ENCODE peak calls at places on chromosomes 6 and 20, in five cellular contexts. W is IMR-90, K is H1, R is mesenchymal stem cell, N is trophoblast cell. J is an unnamed sample.

GRCh38 chr6:11222385-11223277 is 9.8 kb downstream of the NEDD9 start:
- DNase-seq in W (no peak), K (no peak), R (no peak), N (no peak), J (no peak)

GRCh38 chr6:624979-625378 is 31.9 kb downstream of the HUS1B start:
- DNase-seq in W (peak), K (no peak), R (peak), N (no peak), J (no peak)

GRCh38 chr6:57262901-57263694 is 41.0 kb upstream of the RAB23 start:
- DNase-seq in W (peak), K (no peak), R (peak), N (no peak), J (no peak)

GRCh38 chr20:63737940-63738686 is 1.5 kb upstream of the SLC2A4RG start:
- DNase-seq in W (no peak), K (no peak), R (no peak), N (peak), J (no peak)

GRCh38 chr6:34890526-34890910 is 1.5 kb downstream of the ANKS1A start:
- DNase-seq in W (no peak), K (no peak), R (no peak), N (no peak), J (no peak)

GRCh38 chr6:100617633-100618348 is 153.1 kb upstream of the SIM1 start:
- DNase-seq in W (peak), K (no peak), R (peak), N (peak), J (no peak)

GRCh38 chr20:14384411-14384810 is 47.0 kb upstream of the FLRT3 start:
- DNase-seq in W (peak), K (no peak), R (peak), N (no peak), J (no peak)

GRCh38 chr6:150129616-150130505 is 13.0 kb upstream of the PPP1R14C start:
- DNase-seq in W (no peak), K (no peak), R (no peak), N (no peak), J (no peak)

GRCh38 chr6:145772846-145773245 is 37.5 kb upstream of the EPM2A start:
- DNase-seq in W (no peak), K (no peak), R (no peak), N (no peak), J (no peak)

GRCh38 chr6:1424306-1424927 is 35.0 kb downstream of the FOXF2 start:
- DNase-seq in W (peak), K (peak), R (peak), N (peak), J (peak)

GRCh38 chr6:146041282-146041681 is 12.4 kb downstream of the GRM1 start:
- DNase-seq in W (no peak), K (peak), R (peak), N (peak), J (no peak)

GRCh38 chr20:497979-498378 is 35.6 kb upstream of the TBC1D20 start:
- DNase-seq in W (no peak), K (no peak), R (no peak), N (no peak), J (no peak)

GRCh38 chr6:152571863-152572394 is 65.2 kb downstream of the SYNE1 start:
- DNase-seq in W (no peak), K (no peak), R (no peak), N (no peak), J (no peak)

GRCh38 chr6:46651766-46652165 is 852 bp downstream of the CYP39A1 start:
- DNase-seq in W (no peak), K (no peak), R (peak), N (no peak), J (no peak)

GRCh38 chr6:56087421-56087820 is 160.0 kb downstream of the COL21A1 start:
- DNase-seq in W (peak), K (no peak), R (peak), N (no peak), J (no peak)

GRCh38 chr20:36084897-36085617 is 69.5 kb upstream of the EPB41L1 start:
- DNase-seq in W (no peak), K (no peak), R (peak), N (no peak), J (no peak)

GRCh38 chr6:156564128-156564806 is 212.9 kb upstream of the ARID1B start:
- DNase-seq in W (peak), K (peak), R (peak), N (peak), J (peak)

GRCh38 chr6:5036309-5036708 is 32.5 kb upstream of the RPP40 start:
- DNase-seq in W (peak), K (no peak), R (peak), N (peak), J (peak)

GRCh38 chr6:21955196-21955595 is 341.6 kb downstream of the PRL start:
- DNase-seq in W (no peak), K (no peak), R (no peak), N (no peak), J (no peak)

GRCh38 chr20:57772349-57772964 is 62.6 kb upstream of the PMEPA1 start:
- DNase-seq in W (peak), K (peak), R (no peak), N (peak), J (no peak)

GRCh38 chr6:167956491-167956890 is 41.0 kb upstream of the KIF25 start:
- DNase-seq in W (no peak), K (no peak), R (no peak), N (no peak), J (no peak)

GRCh38 chr6:13908955-13909381 is 15.8 kb upstream of the RNF182 start:
- DNase-seq in W (peak), K (no peak), R (peak), N (peak), J (peak)

GRCh38 chr6:142855877-142856606 is 88.9 kb downstream of the HIVEP2 start:
- DNase-seq in W (no peak), K (no peak), R (no peak), N (no peak), J (no peak)

GRCh38 chr20:31566658-31567379 is 38.3 kb upstream of the ID1 start:
- DNase-seq in W (no peak), K (no peak), R (no peak), N (peak), J (no peak)

GRCh38 chr6:150076196-150076893 is 7.4 kb upstream of the ULBP3 start:
- DNase-seq in W (no peak), K (no peak), R (peak), N (no peak), J (no peak)

GRCh38 chr6:127475135-127475822 is 16.1 kb upstream of the KIAA0408 start:
- DNase-seq in W (no peak), K (no peak), R (no peak), N (no peak), J (no peak)

GRCh38 chr6:22470454-22471368 is 98.7 kb upstream of the HDGFL1 start:
- DNase-seq in W (peak), K (no peak), R (no peak), N (no peak), J (no peak)

GRCh38 chr6:111591901-111592461 is 13.7 kb downstream of the TRAF3IP2 start:
- DNase-seq in W (no peak), K (no peak), R (peak), N (no peak), J (no peak)

GRCh38 chr6:87396595-87397392 is 11.0 kb upstream of the CFAP206 start:
- DNase-seq in W (no peak), K (no peak), R (no peak), N (no peak), J (no peak)

GRCh38 chr6:163586888-163587287 is 172.4 kb downstream of the QKI start:
- DNase-seq in W (no peak), K (no peak), R (no peak), N (no peak), J (no peak)

GRCh38 chr6:15489563-15489962 is 173.3 kb downstream of the DTNBP1 start:
- DNase-seq in W (no peak), K (no peak), R (no peak), N (no peak), J (no peak)

GRCh38 chr6:15430947-15431405 is 185.1 kb downstream of the JARID2 start:
- DNase-seq in W (no peak), K (no peak), R (peak), N (no peak), J (no peak)

GRCh38 chr6:4999586-4999985 is 4.3 kb downstream of the RPP40 start:
- DNase-seq in W (no peak), K (no peak), R (no peak), N (no peak), J (no peak)

GRCh38 chr20:3679749-3680700 is 1.8 kb downstream of the ADAM33 start:
- DNase-seq in W (peak), K (no peak), R (peak), N (no peak), J (no peak)

GRCh38 chr6:142635130-142635529 is 309.8 kb downstream of the HIVEP2 start:
- DNase-seq in W (peak), K (no peak), R (peak), N (peak), J (no peak)

GRCh38 chr6:163536770-163537169 is 122.3 kb downstream of the QKI start:
- DNase-seq in W (peak), K (no peak), R (peak), N (no peak), J (no peak)

GRCh38 chr6:105611606-105612005 is 208.7 kb upstream of the PREP start:
- DNase-seq in W (no peak), K (no peak), R (no peak), N (no peak), J (no peak)

GRCh38 chr6:105607624-105608392 is 204.9 kb upstream of the PREP start:
- DNase-seq in W (peak), K (no peak), R (no peak), N (no peak), J (no peak)

GRCh38 chr6:105608711-105609374 is 206.0 kb upstream of the PREP start:
- DNase-seq in W (peak), K (no peak), R (peak), N (peak), J (no peak)

GRCh38 chr6:105608393-105608705 is 205.5 kb upstream of the PREP start:
- DNase-seq in W (no peak), K (no peak), R (no peak), N (no peak), J (no peak)

GRCh38 chr6:105609375-105609991 is 206.6 kb upstream of the PREP start:
- DNase-seq in W (peak), K (no peak), R (peak), N (no peak), J (no peak)
- H2AFZ ChIP-seq in W (peak), K (peak), R (peak), N (peak), J (peak)

DNA sequence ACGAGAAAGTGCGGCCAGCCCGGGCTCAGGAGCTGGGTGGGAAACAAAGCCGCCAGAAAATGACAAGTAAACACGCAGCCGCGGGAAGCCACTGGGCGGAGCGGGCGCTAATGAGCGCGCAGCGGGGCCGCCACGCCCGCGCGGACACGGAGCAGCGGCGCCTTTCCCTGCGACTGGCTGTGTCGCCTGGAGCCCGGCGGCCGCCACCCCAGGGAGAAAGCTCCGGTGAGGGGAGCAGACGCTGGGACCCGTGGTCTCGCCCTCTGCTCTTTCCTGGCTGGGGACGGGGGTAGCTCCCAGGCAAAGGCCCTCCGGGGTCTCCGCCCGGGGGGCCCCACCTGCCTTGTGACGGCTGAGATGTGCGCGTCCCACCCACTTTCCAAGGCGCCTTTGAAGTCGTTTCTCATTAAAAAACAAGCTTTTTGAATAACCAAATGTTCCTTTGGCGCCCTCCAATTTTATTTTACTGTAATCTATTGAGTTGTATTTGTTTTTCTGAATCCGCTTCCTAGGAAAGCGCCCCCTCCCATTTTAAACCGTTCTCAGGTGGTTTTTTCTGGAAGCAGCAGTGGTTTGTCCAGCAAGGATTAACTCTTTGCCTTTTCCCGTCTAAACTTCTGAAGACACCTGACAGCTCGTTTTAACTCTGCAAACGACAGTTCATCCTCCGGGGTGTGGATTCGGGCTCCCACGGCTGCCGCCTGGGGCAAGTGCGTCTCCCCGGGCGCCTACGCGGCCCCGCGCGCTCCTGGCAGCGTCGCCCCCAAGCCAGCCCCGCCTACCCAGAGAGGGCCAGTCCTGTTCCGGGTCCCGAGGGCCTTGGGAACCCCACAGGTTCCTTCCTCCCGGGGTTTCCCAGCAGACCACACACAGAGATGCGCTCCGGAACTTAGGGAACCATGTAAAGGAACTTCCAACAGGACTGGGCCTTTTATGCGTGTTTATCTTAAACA is 54.6 kb downstream of the PRR18 start:
- DNase-seq in W (no peak), K (no peak), R (peak), N (no peak), J (peak)
- H3K4me3 ChIP-seq in W (no peak), K (peak), R (peak), N (peak), J (no peak)

GRCh38 chr20:48595495-48596475 is 232.0 kb downstream of the PREX1 start:
- DNase-seq in W (no peak), K (no peak), R (no peak), N (no peak), J (no peak)
- H4K8ac ChIP-seq in W (no peak), K (no peak), R (no peak), N (no peak), J (no peak)

DNA sequence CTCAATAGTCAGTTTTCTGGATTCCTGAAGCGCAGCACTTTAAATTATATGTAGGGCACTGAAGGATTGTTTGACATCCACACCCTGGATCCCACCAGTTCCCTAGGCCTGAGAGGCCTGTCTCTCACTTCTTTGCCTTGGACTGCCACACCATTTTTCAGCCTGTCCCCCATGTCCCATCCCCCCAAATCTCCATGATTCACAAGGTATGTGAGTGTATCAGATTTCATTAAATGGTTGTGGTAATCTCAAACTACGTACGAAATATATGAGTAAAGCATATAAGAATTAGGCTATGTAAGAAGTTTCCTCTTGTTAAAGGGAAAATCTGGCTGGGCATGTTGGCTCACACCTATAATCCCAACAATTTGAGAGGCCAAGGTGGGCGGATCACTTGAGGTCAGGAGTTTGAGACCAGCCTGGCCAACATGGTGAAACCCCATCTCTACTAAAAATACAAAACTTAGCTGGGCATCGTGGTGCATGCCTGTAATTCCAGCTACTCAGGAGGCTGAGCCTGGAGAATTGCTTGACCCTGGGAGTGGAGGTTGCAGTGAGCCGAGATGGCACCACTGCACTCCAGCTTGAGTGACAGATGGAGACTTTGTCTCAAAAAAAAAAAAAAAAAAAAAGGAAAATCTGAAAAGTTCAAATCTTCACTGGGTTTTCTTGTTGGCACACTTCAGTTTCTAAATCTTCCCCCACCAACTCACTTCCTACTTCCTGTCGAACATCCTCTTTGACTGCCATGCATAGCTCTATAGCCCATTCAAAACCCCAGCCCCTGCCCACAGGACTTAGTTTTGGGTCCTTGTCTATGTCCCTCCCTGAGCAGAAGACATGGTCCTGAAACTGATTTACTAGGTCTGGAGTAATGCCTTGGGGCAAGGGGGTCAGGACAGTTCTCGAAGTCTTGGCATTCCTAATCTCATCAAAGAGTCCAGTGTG is 97.3 kb upstream of the SHLD1 start:
- DNase-seq in W (peak), K (no peak), R (peak), N (no peak), J (no peak)
- H2AFZ ChIP-seq in W (peak), K (no peak), R (no peak), N (no peak), J (no peak)

GRCh38 chr20:41231850-41232249 is 85.7 kb downstream of the ZHX3 start:
- DNase-seq in W (no peak), K (no peak), R (no peak), N (no peak), J (no peak)
- H3K4me3 ChIP-seq in W (no peak), K (no peak), R (no peak), N (no peak), J (no peak)

DNA sequence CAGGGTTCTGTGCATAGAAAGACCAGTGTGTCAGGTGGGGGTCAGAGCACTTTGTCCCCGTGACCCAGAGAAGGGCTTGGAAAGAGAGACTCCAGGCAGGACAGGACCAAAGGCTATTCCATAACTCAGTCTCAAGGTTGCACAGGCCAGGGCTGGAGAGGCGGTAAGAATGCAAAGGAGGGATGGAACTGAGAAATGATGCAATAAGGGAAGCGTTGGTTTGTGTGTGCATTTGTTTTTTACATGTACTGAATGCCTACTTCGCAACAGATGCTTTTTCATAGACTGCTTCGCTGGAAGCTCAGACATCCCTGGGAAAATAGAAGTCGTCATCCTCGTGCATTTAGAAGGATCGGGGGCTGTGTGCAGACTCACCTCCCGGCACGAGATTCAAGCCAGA is 19.5 kb upstream of the LY86 start:
- DNase-seq in W (no peak), K (no peak), R (no peak), N (no peak), J (no peak)
- H4K8ac ChIP-seq in W (no peak), K (no peak), R (no peak), N (no peak), J (no peak)

GRCh38 chr6:3882865-3883264 is 33.7 kb downstream of the FAM50B start:
- DNase-seq in W (peak), K (no peak), R (peak), N (peak), J (no peak)
- H2AFZ ChIP-seq in W (peak), K (no peak), R (no peak), N (no peak), J (no peak)

DNA sequence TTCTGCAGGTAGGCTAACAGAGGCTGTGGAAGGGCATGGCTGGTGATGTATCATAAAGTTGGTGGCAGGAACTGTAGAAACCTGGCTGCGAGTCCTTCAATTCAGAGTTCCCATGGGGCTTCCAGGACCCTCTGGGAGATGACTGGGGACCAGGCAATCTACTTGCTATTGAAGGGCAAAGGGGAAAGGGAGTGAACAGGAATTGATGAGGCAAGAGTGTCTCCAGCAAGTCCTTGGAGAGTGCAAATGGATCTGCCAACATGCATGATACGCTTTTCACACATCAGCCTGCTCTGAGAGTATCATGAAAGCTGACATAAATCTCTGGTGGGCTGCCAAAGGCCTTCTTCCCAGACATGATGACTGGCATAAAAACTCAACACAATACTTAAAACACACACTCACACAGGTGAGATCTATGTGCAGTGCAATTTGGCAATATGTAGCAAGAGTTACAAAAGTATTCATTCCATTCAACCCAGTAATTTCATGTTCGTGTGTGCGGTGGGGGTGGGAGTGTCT is 759.1 kb downstream of the PTPRT start:
- DNase-seq in W (no peak), K (no peak), R (no peak), N (no peak), J (no peak)
- H3K4me3 ChIP-seq in W (no peak), K (no peak), R (no peak), N (no peak), J (no peak)

GRCh38 chr6:44472250-44472945 is 84.9 kb downstream of the CDC5L start:
- DNase-seq in W (no peak), K (no peak), R (no peak), N (peak), J (no peak)
- H4K8ac ChIP-seq in W (no peak), K (no peak), R (no peak), N (no peak), J (no peak)

GRCh38 chr6:25038992-25039391 is 103.2 kb upstream of the RIPOR2 start:
- DNase-seq in W (no peak), K (no peak), R (no peak), N (no peak), J (no peak)

GRCh38 chr6:25042984-25043725 is 107.4 kb upstream of the RIPOR2 start:
- DNase-seq in W (no peak), K (no peak), R (no peak), N (no peak), J (no peak)

GRCh38 chr6:25038300-25038699 is 102.5 kb upstream of the RIPOR2 start:
- DNase-seq in W (no peak), K (no peak), R (no peak), N (no peak), J (no peak)

GRCh38 chr6:25042599-25042936 is 106.8 kb upstream of the RIPOR2 start:
- DNase-seq in W (no peak), K (no peak), R (no peak), N (no peak), J (no peak)

GRCh38 chr6:25041676-25042598 is 106.2 kb upstream of the RIPOR2 start:
- DNase-seq in W (no peak), K (no peak), R (no peak), N (no peak), J (no peak)
- H2AFZ ChIP-seq in W (no peak), K (peak), R (no peak), N (no peak), J (peak)

J was measured in neuronal stem cell.